ENCODE peak calls at places on chromosome 1, in four cellular contexts. W is mucosa of descending colon, N is body of pancreas, H is transverse colon. V is an unnamed sample.
A peak's percentile ranks its signal among the peaks of the same experiment; 100 is the strongest.

GRCh38 chr1:32250893-32251716 is at the start of gene LCK:
- DNase-seq in W (peak; percentile 65), N (no peak), H (peak; percentile 42), V (peak; percentile 79)

GRCh38 chr1:173507847-173508209 is 30.7 kb downstream of the PRDX6 start:
- DNase-seq in W (no peak), N (no peak), H (no peak), V (no peak)

GRCh38 chr1:204858381-204858821 is 12.3 kb upstream of the NFASC start:
- DNase-seq in W (no peak), N (peak; percentile 16), H (no peak), V (no peak)

GRCh38 chr1:6822530-6823359 is 37.5 kb downstream of the CAMTA1 start:
- DNase-seq in W (no peak), N (peak; percentile 49), H (peak; percentile 61), V (no peak)

GRCh38 chr1:214116258-214116657 is 128.5 kb downstream of the PROX1 start:
- DNase-seq in W (no peak), N (no peak), H (no peak), V (no peak)

GRCh38 chr1:200670215-200671118 is 760 bp upstream of the DDX59 start:
- DNase-seq in W (no peak), N (peak; percentile 72), H (peak; percentile 51), V (no peak)

GRCh38 chr1:243495442-243496172 is 239.8 kb downstream of the SDCCAG8 start:
- DNase-seq in W (no peak), N (peak; percentile 27), H (no peak), V (peak; percentile 77)

GRCh38 chr1:248324468-248324867 is at the start of gene OR2M7:
- DNase-seq in W (no peak), N (no peak), H (no peak), V (no peak)

GRCh38 chr1:19032701-19033515 is 76.4 kb upstream of the IFFO2 start:
- DNase-seq in W (no peak), N (no peak), H (peak; percentile 3), V (peak; percentile 39)

GRCh38 chr1:161307230-161307768 is 2.5 kb downstream of the MPZ start:
- DNase-seq in W (no peak), N (peak; percentile 9), H (no peak), V (no peak)

DNA sequence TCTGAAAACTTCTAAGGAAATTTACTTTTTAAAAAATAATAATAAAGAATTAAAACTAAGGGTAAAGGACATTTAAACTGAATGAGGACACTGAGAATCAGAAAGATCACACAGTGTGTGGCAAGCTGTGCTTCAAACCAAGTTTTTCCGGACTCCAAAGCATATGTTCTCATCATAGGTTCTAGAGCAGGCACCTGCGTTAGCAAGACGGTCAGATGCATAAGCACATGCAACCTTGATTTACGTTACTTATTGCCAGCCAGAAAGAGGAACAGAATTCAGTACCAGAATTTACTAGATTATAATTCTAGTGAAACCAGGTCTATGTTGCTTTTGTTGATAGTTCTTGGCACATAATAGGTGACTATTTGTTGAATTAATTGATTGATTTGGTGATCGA is 6.2 kb upstream of the LBR start:
- DNase-seq in W (no peak), N (no peak), H (no peak), V (no peak)
- H3K4me1 ChIP-seq in W (peaks cover 10% of the 10 kb centered on the region), N (no peaks in the 10 kb centered on the region), H (peaks cover 15% of the 10 kb centered on the region), V (no peaks in the 10 kb centered on the region)

GRCh38 chr1:240254006-240254405 is 162.3 kb downstream of the FMN2 start:
- DNase-seq in W (no peak), N (no peak), H (no peak), V (no peak)

GRCh38 chr1:240256836-240257503 is 165.3 kb downstream of the FMN2 start:
- DNase-seq in W (no peak), N (no peak), H (no peak), V (no peak)

GRCh38 chr1:240258910-240259309 is 167.2 kb downstream of the FMN2 start:
- DNase-seq in W (no peak), N (no peak), H (no peak), V (no peak)

DNA sequence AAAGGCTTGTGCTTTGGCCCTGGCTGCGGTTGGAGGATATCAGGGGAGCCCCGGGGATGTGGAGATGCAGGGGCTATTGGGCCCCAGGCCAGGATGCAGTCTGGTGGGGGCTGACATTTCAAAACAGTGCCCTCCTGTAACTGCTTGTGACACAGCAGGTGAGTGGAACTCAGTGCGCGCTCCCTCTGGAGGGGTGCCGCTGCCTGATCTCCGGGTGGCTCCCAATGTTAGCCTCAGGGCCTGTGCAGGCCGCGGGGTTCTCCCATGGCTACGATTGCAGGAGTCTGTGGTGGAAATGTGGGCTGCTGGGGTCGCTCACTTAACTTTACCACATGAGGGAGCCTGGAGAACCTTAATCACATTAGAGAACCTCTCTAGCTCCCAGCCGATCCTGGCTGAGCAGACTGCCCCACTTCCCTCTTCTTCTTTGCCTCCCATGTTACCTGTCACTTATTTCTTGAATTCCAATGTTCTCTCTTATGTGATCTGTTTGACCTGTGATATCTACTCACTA is 163.2 kb downstream of the FMN2 start:
- DNase-seq in W (no peak), N (no peak), H (no peak), V (peak; percentile 63)
- TF ChIP-seq CTCF in W (no peak), N (no peak), H (no peak), V (no peak)

GRCh38 chr1:20076695-20077461 is 6.9 kb downstream of the PLA2G5 start:
- DNase-seq in W (no peak), N (no peak), H (no peak), V (no peak)

GRCh38 chr1:20080441-20081330 is 10.7 kb downstream of the PLA2G5 start:
- DNase-seq in W (no peak), N (no peak), H (no peak), V (no peak)

GRCh38 chr1:20079661-20080305 is 9.8 kb downstream of the PLA2G5 start:
- DNase-seq in W (no peak), N (no peak), H (no peak), V (no peak)

GRCh38 chr1:20078166-20078565 is 8.2 kb downstream of the PLA2G5 start:
- DNase-seq in W (no peak), N (no peak), H (no peak), V (no peak)

GRCh38 chr1:20078711-20079110 is 8.7 kb downstream of the PLA2G5 start:
- DNase-seq in W (no peak), N (no peak), H (no peak), V (no peak)
- H3K4me1 ChIP-seq in W (no peaks in the 10 kb centered on the region), N (no peaks in the 10 kb centered on the region), H (no peaks in the 10 kb centered on the region), V (peaks cover 2% of the 10 kb centered on the region)

GRCh38 chr1:154614247-154614646 is 6.3 kb upstream of the ADAR start:
- DNase-seq in W (no peak), N (no peak), H (no peak), V (no peak)
- TF ChIP-seq CTCF in W (no peak), N (no peak), H (no peak), V (no peak)

DNA sequence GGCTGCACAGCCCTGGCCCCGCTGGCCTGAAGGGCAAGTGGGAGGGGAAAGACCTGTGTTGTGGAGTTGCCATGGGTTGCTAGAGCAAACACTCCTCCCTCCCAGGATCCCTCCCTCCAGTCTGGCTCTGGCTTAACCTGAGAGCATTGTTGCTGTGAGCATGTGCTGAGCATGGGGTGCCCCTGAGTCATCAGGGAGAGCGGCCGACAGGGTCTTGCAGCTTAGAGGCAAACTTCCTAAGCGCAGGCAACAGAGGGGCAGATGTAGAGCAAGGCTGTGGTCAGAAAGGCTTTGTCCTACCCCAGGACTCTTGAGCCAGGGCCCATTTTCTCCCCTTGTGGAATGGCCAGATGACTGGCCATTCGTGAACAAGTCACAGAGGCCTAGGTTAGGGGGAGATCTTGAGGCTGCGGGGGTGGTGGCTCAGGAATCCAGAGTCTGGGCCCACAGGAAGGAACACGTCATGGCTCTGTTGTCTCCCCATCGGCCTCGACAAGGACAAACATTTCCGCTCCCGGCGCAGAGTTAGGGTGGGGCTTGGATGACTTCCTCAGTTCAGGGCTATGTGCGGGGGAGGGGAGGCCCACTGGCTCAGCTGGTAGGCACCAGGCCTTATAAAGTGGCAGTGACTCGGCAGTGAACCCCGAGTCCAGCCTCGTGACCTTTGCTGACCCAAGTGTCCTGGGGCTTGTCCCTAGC is 362 bp upstream of the DYNLT4 start:
- DNase-seq in W (peak; percentile 96), N (peak; percentile 98), H (peak; percentile 97), V (peak; percentile 99)
- H3K4me1 ChIP-seq in W (peaks cover 45% of the 10 kb centered on the region), N (peaks cover 64% of the 10 kb centered on the region), H (peaks cover 43% of the 10 kb centered on the region), V (peaks cover 39% of the 10 kb centered on the region)

GRCh38 chr1:225908773-225909172 is 15.3 kb downstream of the PYCR2 start:
- DNase-seq in W (no peak), N (no peak), H (no peak), V (peak; percentile 7)
- TF ChIP-seq CTCF in W (no peak), N (no peak), H (no peak), V (no peak)

DNA sequence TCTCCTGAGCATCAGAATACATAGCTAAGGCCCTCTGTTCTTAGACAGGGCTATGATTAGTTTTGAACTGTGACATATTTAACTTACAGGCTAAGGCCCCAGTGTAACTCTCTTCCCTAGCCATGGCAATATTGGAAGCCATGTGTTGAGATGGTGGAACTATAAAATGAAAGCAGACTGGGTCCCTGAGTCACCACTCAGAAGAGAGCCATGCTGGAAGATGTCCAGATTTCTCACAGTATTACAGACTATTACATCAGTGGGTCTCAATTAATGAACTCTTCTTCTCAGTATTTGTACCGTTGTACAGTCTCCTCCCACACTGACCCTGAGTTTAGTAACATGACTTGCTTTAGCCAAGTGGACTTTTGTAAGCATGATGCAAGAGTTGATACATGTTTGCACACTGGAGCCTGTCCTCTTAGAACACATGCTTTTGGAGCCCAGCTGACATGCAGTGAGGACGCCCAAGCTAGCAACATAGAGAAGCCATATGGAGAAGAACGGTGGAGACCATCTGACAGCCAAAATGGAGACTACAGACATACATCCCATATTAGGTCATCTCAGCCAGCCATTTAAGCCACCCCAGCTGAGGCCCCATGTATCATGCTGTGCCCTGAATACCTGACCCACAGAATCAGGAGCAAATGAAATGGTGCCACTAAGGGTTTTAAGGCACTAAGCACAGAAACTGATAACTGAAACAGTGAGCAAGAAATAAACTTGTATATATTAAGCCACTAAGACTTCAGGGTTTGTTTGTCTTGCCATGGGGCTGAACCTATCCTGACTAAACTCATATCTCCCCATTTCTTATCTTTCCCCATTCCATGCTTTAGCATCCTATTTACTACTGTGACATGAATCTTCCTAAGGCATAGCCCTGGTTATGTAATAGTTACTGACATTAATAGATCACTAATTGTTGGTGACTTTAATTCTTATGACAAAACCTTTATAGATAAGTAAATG is 24.4 kb downstream of the TBX15 start:
- DNase-seq in W (no peak), N (no peak), H (no peak), V (no peak)
- H3K4me1 ChIP-seq in W (no peaks in the 10 kb centered on the region), N (no peaks in the 10 kb centered on the region), H (no peaks in the 10 kb centered on the region), V (peaks cover 5% of the 10 kb centered on the region)

DNA sequence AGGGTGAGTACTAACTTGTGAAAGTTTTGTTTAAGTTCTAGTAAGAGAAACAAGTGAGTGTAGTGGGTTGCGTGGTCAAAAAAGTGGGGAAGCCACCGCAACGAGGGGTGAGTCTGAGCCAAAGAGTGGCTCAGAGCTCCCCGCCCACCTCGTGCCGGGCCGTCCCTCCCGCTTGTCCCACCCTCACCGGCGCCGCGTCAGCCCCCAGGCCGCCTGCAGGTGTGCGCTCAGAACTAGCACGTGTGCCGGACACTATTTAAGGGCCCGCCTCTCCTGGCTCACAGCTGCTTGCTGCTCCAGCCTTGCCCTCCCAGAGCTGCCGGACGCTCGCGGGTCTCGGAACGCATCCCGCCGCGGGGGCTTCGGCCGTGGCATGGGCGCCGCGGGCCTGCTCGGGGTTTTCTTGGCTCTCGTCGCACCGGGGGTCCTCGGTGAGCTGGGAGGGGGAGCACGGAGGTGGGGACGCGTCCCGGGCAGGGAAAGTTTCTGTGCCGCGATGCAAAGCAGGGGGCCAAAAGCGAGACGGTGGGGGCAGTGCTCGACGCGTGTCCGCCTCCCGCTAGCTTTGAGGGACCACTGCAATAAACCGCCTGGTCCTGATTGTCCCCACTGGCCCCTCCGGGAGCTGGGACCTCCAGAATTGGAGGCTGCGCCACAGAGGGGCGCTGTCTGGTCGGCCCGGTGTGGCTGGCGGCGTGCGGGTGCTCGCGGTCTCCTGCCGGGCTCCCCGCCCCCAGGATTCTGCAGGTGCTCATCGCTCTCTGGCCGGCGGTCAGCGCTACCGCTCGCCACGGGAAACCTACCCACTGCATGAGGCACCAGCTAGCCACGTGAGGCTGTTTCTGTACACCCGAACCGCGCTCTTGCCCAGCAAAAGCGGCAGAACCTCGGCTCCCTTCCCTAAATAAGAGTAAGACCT is at the start of gene CR2:
- DNase-seq in W (peak; percentile 64), N (peak; percentile 69), H (peak; percentile 71), V (peak; percentile 79)
- TF ChIP-seq CTCF in W (no peak), N (peak; percentile 5), H (no peak), V (peak; percentile 5)

V was measured in kidney.